ENCODE peak calls at places on chromosomes 11 and 22, in eight cellular contexts. R is fibroblast of lung; O is testis; H is CD8-positive, alpha-beta T cell; K is psoas muscle; V is cardiac muscle cell; P is tibial artery; I is pancreas. G is an unnamed sample. For H3K27me3, the result is how much of the 10 kb centered on the place peaks cover.

GRCh38 chr11:6601041-6601461 is 2.4 kb downstream of the RRP8 start:
- DNase-seq in P (peak), I (peak), K (no peak), O (no peak), H (no peak), R (no peak), V (no peak), G (no peak)

GRCh38 chr11:128911701-128912100 is 20.5 kb downstream of the KCNJ5 start:
- DNase-seq in P (peak), H (no peak), I (no peak), R (no peak), O (no peak), K (no peak), V (no peak), G (no peak)

GRCh38 chr11:47507868-47508594 is 44.9 kb downstream of the CELF1 start:
- DNase-seq in V (no peak), O (no peak), R (no peak), P (no peak), I (no peak), H (no peak), K (no peak), G (no peak)

GRCh38 chr11:80844110-80844509 is 1403.3 kb upstream of the TENM4 start:
- DNase-seq in V (no peak), R (no peak), I (no peak), O (no peak), K (no peak), H (no peak), P (no peak), G (no peak)

GRCh38 chr11:2571598-2572281 is 126.9 kb downstream of the KCNQ1 start:
- DNase-seq in K (peak), I (peak), R (no peak), V (no peak), O (no peak), H (no peak), P (peak), G (no peak)

GRCh38 chr22:25090225-25090651 is 109.4 kb upstream of the CRYBB3 start:
- DNase-seq in H (no peak), R (no peak), K (no peak), V (no peak), I (no peak), P (no peak), O (no peak), G (no peak)

GRCh38 chr22:31350410-31350863 is 4.3 kb upstream of the PATZ1 start:
- DNase-seq in H (no peak), O (peak), K (no peak), P (no peak), I (peak), V (peak), R (peak), G (no peak)

GRCh38 chr11:63558459-63559157 is 4.6 kb downstream of the PLAAT2 start:
- DNase-seq in O (no peak), P (peak), K (no peak), I (no peak), H (no peak), V (no peak), R (no peak), G (no peak)

GRCh38 chr11:35036642-35037041 is 102.3 kb upstream of the CD44 start:
- DNase-seq in R (no peak), O (no peak), K (no peak), P (no peak), H (no peak), V (no peak), I (no peak), G (no peak)

GRCh38 chr11:87266751-87267150 is 229.0 kb downstream of the TMEM135 start:
- DNase-seq in R (no peak), K (no peak), V (no peak), H (no peak), I (no peak), O (no peak), P (no peak), G (no peak)

GRCh38 chr22:20111045-20111688 is 4.7 kb upstream of the RANBP1 start:
- DNase-seq in R (peak), H (no peak), V (peak), I (peak), K (peak), O (no peak), P (no peak), G (no peak)

GRCh38 chr22:49266561-49267519 is 560.8 kb downstream of the BRD1 start:
- DNase-seq in P (peak), V (no peak), I (no peak), H (no peak), K (no peak), O (no peak), R (no peak), G (no peak)

GRCh38 chr11:79902493-79902892 is 461.7 kb upstream of the TENM4 start:
- DNase-seq in H (no peak), I (no peak), K (no peak), O (no peak), V (no peak), P (no peak), R (peak), G (no peak)

GRCh38 chr22:18104566-18104965 is 6.0 kb upstream of the TUBA8 start:
- DNase-seq in V (no peak), O (no peak), K (no peak), R (peak), H (no peak), P (no peak), I (no peak), G (no peak)

GRCh38 chr11:17473071-17473744 is 3.4 kb downstream of the ABCC8 start:
- DNase-seq in P (no peak), I (no peak), R (peak), H (no peak), O (no peak), K (no peak), V (peak), G (no peak)
- H3K27ac ChIP-seq in P (no peak), I (no peak), R (no peak), H (no peak), O (no peak), K (no peak), V (no peak), G (no peak)

DNA sequence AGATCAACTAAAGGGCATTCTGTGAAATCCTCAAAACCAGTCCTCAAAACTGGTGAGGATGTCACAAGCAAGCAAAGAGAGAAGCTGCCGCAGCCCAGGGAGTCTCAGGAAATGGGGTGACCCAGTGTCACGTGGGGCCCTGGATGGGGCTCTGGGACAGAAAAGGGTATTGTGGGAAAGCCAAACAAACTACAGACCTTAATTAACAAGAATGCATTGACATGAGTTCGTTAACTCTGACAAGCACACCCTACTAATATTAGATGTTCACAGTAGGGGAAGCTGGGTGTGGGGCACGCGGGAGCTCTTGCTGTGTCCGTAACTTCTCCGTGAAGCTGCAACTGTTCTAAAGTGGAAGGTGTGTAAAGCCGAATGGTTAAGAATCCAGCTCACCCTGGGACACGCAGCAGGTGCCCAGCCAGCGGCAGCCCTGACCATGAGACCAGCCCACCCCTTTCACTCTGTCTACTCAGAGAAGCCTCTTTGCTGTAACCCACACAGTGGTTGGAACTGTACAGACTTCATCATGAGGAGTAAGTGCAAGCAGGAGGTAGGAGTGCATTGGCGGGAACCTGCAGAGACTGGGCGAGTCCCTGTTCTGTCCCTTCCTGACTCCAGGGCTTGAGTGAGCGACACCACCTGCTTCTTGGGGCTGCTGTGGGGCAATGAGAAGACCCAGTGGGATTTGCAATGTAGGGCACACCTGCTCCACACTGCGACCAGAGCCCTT is 17.9 kb downstream of the LINC01488 start:
- DNase-seq in I (no peak), H (no peak), K (peak), R (no peak), O (no peak), P (no peak), V (no peak), G (no peak)
- H3K27me3 ChIP-seq in I (under half), H (under half), K (under half), R (under half), O (under half), P (under half), V (under half), G (under half)

GRCh38 chr11:93958991-93959390 is 62.2 kb upstream of the HEPHL1 start:
- DNase-seq in R (no peak), I (no peak), H (no peak), K (no peak), V (no peak), P (no peak), O (no peak), G (no peak)
- H3K27ac ChIP-seq in R (no peak), I (no peak), H (no peak), K (no peak), V (no peak), P (no peak), O (no peak), G (no peak)

GRCh38 chr11:93608280-93608862 is 53.1 kb upstream of the CEP295 start:
- DNase-seq in P (no peak), H (no peak), I (no peak), O (no peak), V (no peak), R (no peak), K (no peak), G (no peak)

GRCh38 chr11:93604276-93604675 is 57.2 kb upstream of the CEP295 start:
- DNase-seq in H (no peak), I (no peak), R (no peak), P (no peak), V (no peak), O (no peak), K (no peak), G (no peak)

GRCh38 chr11:93605638-93606037 is 55.8 kb upstream of the CEP295 start:
- DNase-seq in H (no peak), P (no peak), I (no peak), K (no peak), V (no peak), R (no peak), O (no peak), G (no peak)

GRCh38 chr11:93606314-93606713 is 55.2 kb upstream of the CEP295 start:
- DNase-seq in O (no peak), K (no peak), V (no peak), R (no peak), I (no peak), H (no peak), P (no peak), G (no peak)

DNA sequence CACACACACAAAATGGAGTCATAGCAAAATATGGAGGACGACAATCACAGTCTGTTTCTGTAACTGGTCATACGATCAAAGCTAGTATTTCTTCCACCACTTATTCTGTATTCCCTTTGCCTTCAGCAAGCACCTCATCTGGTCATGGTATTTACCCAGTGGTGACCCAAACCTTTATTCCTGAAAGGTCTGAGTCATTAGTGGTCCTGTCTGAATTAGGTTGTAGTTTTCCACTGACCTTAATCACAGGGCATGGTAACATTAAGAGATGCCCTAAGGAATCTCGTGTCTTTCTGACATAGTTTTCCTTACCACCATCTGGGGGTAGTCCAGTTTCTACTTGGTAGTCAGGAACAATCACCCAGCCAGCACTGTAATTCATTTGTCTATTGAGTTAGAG is 54.8 kb upstream of the CEP295 start:
- DNase-seq in H (no peak), P (no peak), V (no peak), R (no peak), K (no peak), I (no peak), O (no peak), G (no peak)
- H3K27me3 ChIP-seq in H (under half), P (under half), V (under half), R (under half), K (under half), I (under half), O (under half), G (under half)

DNA sequence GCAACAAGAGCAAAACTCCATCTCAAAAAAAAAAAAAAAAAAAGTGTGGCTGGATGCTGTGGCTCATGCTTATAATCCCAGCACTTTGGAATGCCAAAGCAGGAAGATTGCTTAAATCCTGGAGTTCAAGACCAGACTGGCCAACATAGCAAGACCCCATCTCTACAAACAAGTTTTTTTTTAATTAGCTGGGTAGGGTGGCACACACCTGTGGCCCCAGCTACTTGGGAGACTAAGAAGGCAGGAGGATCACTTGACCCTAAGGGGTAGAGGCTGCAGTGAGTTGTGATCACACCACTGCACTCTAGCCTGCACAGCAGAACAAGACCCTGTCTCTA is 19.0 kb upstream of the FEZ1 start:
- DNase-seq in R (no peak), I (no peak), V (no peak), O (no peak), K (no peak), P (no peak), H (no peak), G (no peak)
- H3K27ac ChIP-seq in R (no peak), I (no peak), V (no peak), O (no peak), K (no peak), P (no peak), H (no peak), G (peak)